ENCODE peak calls at places on chromosomes 2 and 18, in five cellular contexts. K is neural progenitor cell, P is uterus, N is A549, O is sigmoid colon. F is an unnamed sample.

GRCh38 chr2:206164261-206164862 is 4.7 kb downstream of the EEF1B2 start:
- DNase-seq in P (peak; percentile 28), N (no peak), K (peak; percentile 36), O (no peak), F (no peak)

GRCh38 chr2:149826471-149827125 is 239.0 kb upstream of the MMADHC start:
- DNase-seq in O (no peak), P (no peak), K (no peak), N (no peak), F (no peak)

GRCh38 chr2:171160630-171161424 is at the start of gene TLK1:
- DNase-seq in N (peak; percentile 77), O (peak; percentile 91), P (peak; percentile 64), K (peak; percentile 91), F (peak; percentile 69)

GRCh38 chr2:43024515-43024962 is 201.9 kb downstream of the ZFP36L2 start:
- DNase-seq in P (peak; percentile 72), O (peak; percentile 87), K (peak; percentile 81), N (peak; percentile 78), F (peak; percentile 83)

GRCh38 chr2:222950886-222951285 is 90.0 kb downstream of the ACSL3 start:
- DNase-seq in K (no peak), P (no peak), O (no peak), N (no peak), F (peak; percentile 59)

GRCh38 chr2:168614291-168615018 is 158.4 kb downstream of the CERS6 start:
- DNase-seq in P (no peak), K (no peak), N (no peak), O (no peak), F (no peak)

GRCh38 chr2:239806276-239806675 is 218.9 kb downstream of the NDUFA10 start:
- DNase-seq in N (no peak), O (peak; percentile 51), P (peak; percentile 9), K (no peak), F (no peak)

GRCh38 chr2:85194780-85195480 is 61.7 kb downstream of the TCF7L1 start:
- DNase-seq in K (no peak), O (no peak), P (no peak), N (no peak), F (no peak)

GRCh38 chr18:46037512-46038305 is 34.4 kb downstream of the PSTPIP2 start:
- DNase-seq in P (no peak), N (no peak), K (no peak), O (no peak), F (no peak)

GRCh38 chr2:160582481-160583161 is 89.0 kb upstream of the RBMS1 start:
- DNase-seq in N (no peak), O (no peak), P (no peak), K (peak; percentile 67), F (peak; percentile 47)

GRCh38 chr2:144252694-144253093 is 267.2 kb downstream of the ZEB2 start:
- DNase-seq in N (no peak), P (no peak), O (no peak), K (no peak), F (no peak)

GRCh38 chr2:144244938-144245337 is 275.0 kb downstream of the ZEB2 start:
- DNase-seq in P (no peak), N (no peak), K (no peak), O (no peak), F (no peak)

GRCh38 chr2:144248350-144249034 is 271.4 kb downstream of the ZEB2 start:
- DNase-seq in N (no peak), P (no peak), O (no peak), K (no peak), F (no peak)

GRCh38 chr2:144253743-144254142 is 266.2 kb downstream of the ZEB2 start:
- DNase-seq in P (no peak), O (no peak), K (no peak), N (no peak), F (no peak)

DNA sequence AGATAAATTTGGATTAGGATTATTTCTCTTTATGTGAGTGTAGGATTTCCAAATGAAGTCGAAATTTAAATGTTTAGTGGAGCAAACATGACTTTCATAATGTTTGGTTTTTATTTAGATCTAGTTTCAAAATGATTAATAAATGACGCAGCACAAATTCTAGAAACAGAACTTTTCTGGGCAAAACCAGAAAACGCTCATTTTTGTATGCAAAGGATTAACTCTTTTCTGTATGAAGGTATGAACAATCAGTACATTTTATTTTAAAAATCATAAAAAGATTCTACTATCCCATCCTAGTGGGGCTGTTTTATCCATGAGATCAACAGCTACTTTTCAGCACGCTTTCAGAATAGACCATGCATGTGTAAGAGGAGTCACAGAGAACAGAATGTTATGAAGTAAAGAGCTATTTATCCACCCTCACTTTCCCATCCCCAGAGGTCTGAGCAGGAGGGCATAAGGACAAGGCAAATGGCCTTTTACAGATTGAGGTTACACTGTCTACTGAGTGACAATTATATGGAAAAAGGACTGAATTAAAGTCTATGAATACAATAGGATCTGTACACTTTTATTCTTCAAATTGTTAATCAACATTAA is 270.8 kb downstream of the ZEB2 start:
- DNase-seq in K (no peak), P (no peak), N (no peak), O (no peak), F (no peak)
- H3K27ac ChIP-seq in K (no peak overlapping the region), P (no peak overlapping the region), N (no peak overlapping the region), O (no peak overlapping the region), F (no peak overlapping the region)

GRCh38 chr2:199646439-199646838 is 188.7 kb upstream of the SATB2 start:
- DNase-seq in O (no peak), K (no peak), P (no peak), N (no peak), F (no peak)
- H3K4me3 ChIP-seq in O (no peak overlapping the region), K (no peak overlapping the region), P (no peak overlapping the region), N (no peak overlapping the region), F (no peak overlapping the region)

DNA sequence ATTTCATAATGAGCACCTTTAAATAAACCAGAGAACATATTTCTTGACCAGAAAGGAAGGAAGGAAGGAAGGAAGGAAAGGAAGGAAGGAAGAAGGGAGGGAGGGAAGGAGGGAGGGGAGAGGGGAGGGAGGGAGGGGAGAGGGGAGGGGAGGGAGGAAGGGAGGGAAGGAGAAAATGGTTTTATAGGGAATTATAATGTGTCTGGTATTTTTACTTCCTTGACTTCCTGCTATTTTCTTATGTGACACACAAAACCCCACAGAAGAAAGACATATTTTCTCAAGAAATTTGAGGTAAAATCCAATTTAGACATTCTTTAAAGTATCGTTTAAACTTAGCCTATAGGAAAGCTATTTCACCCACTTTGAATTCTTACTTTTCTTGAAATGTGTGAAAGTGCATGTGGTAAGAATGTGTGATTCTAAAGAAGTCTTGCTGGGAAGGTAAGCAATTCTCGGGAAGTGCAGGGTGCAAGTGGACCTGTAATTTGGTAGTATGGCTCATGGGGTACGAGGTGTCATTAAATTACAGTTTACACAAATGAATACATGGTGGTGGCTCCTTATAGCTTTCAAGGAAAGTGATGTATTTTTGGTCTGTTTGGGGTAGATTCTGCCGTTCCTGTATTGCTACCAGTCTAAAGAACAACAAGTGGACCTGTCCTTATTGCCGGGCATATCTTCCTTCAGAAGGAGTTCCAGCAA is 18.0 kb downstream of the RNF125 start:
- DNase-seq in N (no peak), O (no peak), P (no peak), K (no peak), F (no peak)
- H3K4me1 ChIP-seq in N (no peaks in the 10 kb centered on the region), O (no peaks in the 10 kb centered on the region), P (no peaks in the 10 kb centered on the region), K (no peaks in the 10 kb centered on the region), F (no peaks in the 10 kb centered on the region)

DNA sequence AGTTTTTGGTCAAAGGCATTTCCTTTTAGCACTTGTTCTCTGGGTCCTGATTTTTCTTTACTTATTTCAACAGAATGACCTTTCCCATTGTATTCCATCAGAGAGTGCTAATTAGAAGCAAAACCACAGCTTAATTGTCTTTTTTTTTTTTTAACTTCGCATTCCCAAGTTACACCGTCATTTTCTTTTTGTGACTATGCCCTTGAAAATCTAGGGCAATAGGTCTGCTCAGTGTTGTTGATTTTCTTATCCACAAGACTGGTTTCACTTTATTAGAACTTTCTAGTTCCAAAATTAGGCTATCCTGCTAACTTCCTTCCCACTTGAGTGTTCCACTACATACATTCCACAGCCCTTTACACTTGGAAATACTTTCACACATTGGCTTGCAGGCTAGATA is 18.7 kb upstream of the ADAM17 start:
- DNase-seq in N (no peak), P (no peak), O (no peak), K (no peak), F (no peak)
- H3K27ac ChIP-seq in N (no peak overlapping the region), P (no peak overlapping the region), O (peak overlapping the region; percentile 53), K (no peak overlapping the region), F (no peak overlapping the region)

GRCh38 chr18:37552296-37552695 is 13.3 kb downstream of the CELF4 start:
- DNase-seq in K (no peak), O (no peak), N (no peak), P (no peak), F (no peak)
- H3K4me3 ChIP-seq in K (no peak overlapping the region), O (no peak overlapping the region), N (no peak overlapping the region), P (no peak overlapping the region), F (no peak overlapping the region)

GRCh38 chr2:164839914-164840457 is 1.6 kb downstream of the COBLL1 start:
- DNase-seq in N (no peak), P (no peak), O (no peak), K (no peak), F (no peak)
- H3K4me1 ChIP-seq in N (peaks cover 25% of the 10 kb centered on the region), P (no peaks in the 10 kb centered on the region), O (no peaks in the 10 kb centered on the region), K (peaks cover 6% of the 10 kb centered on the region), F (peaks cover 29% of the 10 kb centered on the region)

GRCh38 chr2:24075259-24075658 is 867 bp downstream of the SF3B6 start:
- DNase-seq in O (no peak), N (no peak), K (no peak), P (no peak), F (no peak)

GRCh38 chr2:24075915-24076848 is at the start of gene SF3B6:
- DNase-seq in N (peak; percentile 92), P (peak; percentile 98), K (peak; percentile 99), O (peak; percentile 99), F (peak; percentile 99)

GRCh38 chr2:24077535-24077877 is 1.4 kb upstream of the SF3B6 start:
- DNase-seq in K (no peak), P (no peak), N (no peak), O (no peak), F (no peak)

GRCh38 chr2:24077879-24078278 is 1.8 kb upstream of the SF3B6 start:
- DNase-seq in O (no peak), P (no peak), N (no peak), K (no peak), F (no peak)

DNA sequence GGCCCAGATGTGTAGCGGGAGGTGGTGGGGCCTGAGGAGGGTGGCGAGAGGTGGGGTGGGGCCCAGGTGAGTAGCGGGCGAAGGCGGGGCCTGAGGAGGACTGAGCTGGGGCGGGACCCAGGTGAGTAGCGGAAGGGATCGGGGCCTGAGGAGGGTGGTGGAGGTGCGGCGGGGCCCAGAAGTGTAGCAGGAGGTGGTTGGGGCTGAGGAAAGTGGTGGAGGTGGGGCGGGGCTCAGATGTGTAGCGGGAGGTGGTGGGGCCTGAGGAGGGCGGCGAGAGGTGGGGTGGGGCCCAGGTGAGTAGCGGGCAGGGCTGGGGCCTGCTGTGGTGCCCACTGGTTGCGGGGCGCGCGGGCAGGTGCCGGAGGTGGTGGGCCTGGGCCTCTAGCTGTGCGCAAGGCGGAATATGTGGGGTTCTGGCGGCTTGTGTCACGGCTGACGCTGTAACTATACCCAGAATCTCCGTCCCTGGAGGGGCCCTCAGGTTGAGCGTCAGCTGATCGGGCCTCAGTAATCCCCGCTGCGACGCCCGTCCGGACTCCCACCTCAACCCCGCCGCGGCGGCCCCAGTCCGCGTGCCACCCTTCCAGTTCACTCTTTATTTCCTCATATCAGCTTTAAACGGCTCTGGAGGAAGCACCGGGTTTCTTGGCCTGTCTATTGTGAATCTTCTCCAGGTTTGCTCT is 866 bp upstream of the SF3B6 start:
- DNase-seq in K (peak; percentile 45), O (no peak), N (no peak), P (no peak), F (peak; percentile 20)
- H3K27ac ChIP-seq in K (no peak overlapping the region), O (peak overlapping the region; percentile 96), N (peak overlapping the region; percentile 85), P (peak overlapping the region; percentile 95), F (no peak overlapping the region)

F was measured in SJSA1.